ENCODE peak calls at places on chromosomes 3 and 15, in six cellular contexts. One of them, this sample, is unnamed.

GRCh38 chr15:36596915-36597314 is 17.5 kb downstream of the CDIN1 start:
- DNase-seq in mesothelial cell of epicardium: no peak
- DNase-seq in Calu3: no peak
- DNase-seq in CD4-positive, alpha-beta T cell: no peak
- DNase-seq in upper lobe of left lung: no peak
- DNase-seq in upper lobe of right lung: no peak
- DNase-seq in this sample: no peak

GRCh38 chr15:100766225-100767001 is 113.2 kb upstream of the ALDH1A3 start:
- DNase-seq in CD4-positive, alpha-beta T cell: no peak
- DNase-seq in upper lobe of left lung: peak
- DNase-seq in upper lobe of right lung: peak
- DNase-seq in Calu3: no peak
- DNase-seq in mesothelial cell of epicardium: peak
- DNase-seq in this sample: no peak

GRCh38 chr3:187327827-187328226 is 36.3 kb upstream of the MASP1 start:
- DNase-seq in mesothelial cell of epicardium: no peak
- DNase-seq in upper lobe of left lung: no peak
- DNase-seq in CD4-positive, alpha-beta T cell: no peak
- DNase-seq in upper lobe of right lung: no peak
- DNase-seq in Calu3: no peak
- DNase-seq in this sample: no peak

GRCh38 chr3:104901396-104901795 is 465.3 kb upstream of the ALCAM start:
- DNase-seq in upper lobe of left lung: no peak
- DNase-seq in CD4-positive, alpha-beta T cell: no peak
- DNase-seq in upper lobe of right lung: no peak
- DNase-seq in mesothelial cell of epicardium: no peak
- DNase-seq in Calu3: no peak
- DNase-seq in this sample: no peak

GRCh38 chr3:59388555-59389280 is 338.9 kb upstream of the CFAP20DC start:
- DNase-seq in upper lobe of left lung: no peak
- DNase-seq in CD4-positive, alpha-beta T cell: no peak
- DNase-seq in mesothelial cell of epicardium: no peak
- DNase-seq in upper lobe of right lung: no peak
- DNase-seq in Calu3: no peak
- DNase-seq in this sample: no peak

GRCh38 chr3:137692803-137693431 is 71.2 kb upstream of the SOX14 start:
- DNase-seq in Calu3: peak
- DNase-seq in upper lobe of left lung: no peak
- DNase-seq in mesothelial cell of epicardium: no peak
- DNase-seq in CD4-positive, alpha-beta T cell: no peak
- DNase-seq in upper lobe of right lung: peak
- DNase-seq in this sample: peak

GRCh38 chr3:66178206-66178605 is 42.6 kb upstream of the SLC25A26 start:
- DNase-seq in upper lobe of right lung: no peak
- DNase-seq in mesothelial cell of epicardium: no peak
- DNase-seq in Calu3: no peak
- DNase-seq in CD4-positive, alpha-beta T cell: no peak
- DNase-seq in upper lobe of left lung: no peak
- DNase-seq in this sample: no peak

GRCh38 chr3:189710620-189711388 is 79.6 kb downstream of the TP63 start:
- DNase-seq in Calu3: peak
- DNase-seq in upper lobe of left lung: no peak
- DNase-seq in mesothelial cell of epicardium: no peak
- DNase-seq in upper lobe of right lung: no peak
- DNase-seq in CD4-positive, alpha-beta T cell: no peak
- DNase-seq in this sample: no peak

GRCh38 chr3:149659173-149659468 is 1.3 kb upstream of the WWTR1 start:
- DNase-seq in upper lobe of left lung: no peak
- DNase-seq in upper lobe of right lung: no peak
- DNase-seq in mesothelial cell of epicardium: no peak
- DNase-seq in Calu3: no peak
- DNase-seq in CD4-positive, alpha-beta T cell: no peak
- DNase-seq in this sample: no peak

GRCh38 chr3:72186485-72186864 is 401.5 kb upstream of the PROK2 start:
- DNase-seq in mesothelial cell of epicardium: no peak
- DNase-seq in upper lobe of left lung: no peak
- DNase-seq in upper lobe of right lung: no peak
- DNase-seq in CD4-positive, alpha-beta T cell: no peak
- DNase-seq in Calu3: no peak
- DNase-seq in this sample: no peak

GRCh38 chr15:31366169-31366734 is 39.6 kb downstream of the KLF13 start:
- DNase-seq in upper lobe of right lung: peak
- DNase-seq in upper lobe of left lung: no peak
- DNase-seq in mesothelial cell of epicardium: no peak
- DNase-seq in CD4-positive, alpha-beta T cell: no peak
- DNase-seq in Calu3: no peak
- DNase-seq in this sample: no peak

GRCh38 chr3:157467165-157467564 is 30.5 kb downstream of the PTX3 start:
- DNase-seq in Calu3: no peak
- DNase-seq in upper lobe of left lung: no peak
- DNase-seq in mesothelial cell of epicardium: no peak
- DNase-seq in CD4-positive, alpha-beta T cell: no peak
- DNase-seq in upper lobe of right lung: no peak
- DNase-seq in this sample: no peak

GRCh38 chr15:75809986-75810750 is 33.1 kb upstream of the UBE2Q2 start:
- DNase-seq in mesothelial cell of epicardium: no peak
- DNase-seq in Calu3: peak
- DNase-seq in CD4-positive, alpha-beta T cell: no peak
- DNase-seq in upper lobe of right lung: no peak
- DNase-seq in upper lobe of left lung: no peak
- DNase-seq in this sample: no peak

GRCh38 chr3:114527036-114527644 is 233.3 kb downstream of the TIGIT start:
- DNase-seq in upper lobe of right lung: no peak
- DNase-seq in upper lobe of left lung: no peak
- DNase-seq in Calu3: peak
- DNase-seq in mesothelial cell of epicardium: no peak
- DNase-seq in CD4-positive, alpha-beta T cell: no peak
- DNase-seq in this sample: no peak

GRCh38 chr15:99731336-99732267 is 1.6 kb downstream of the LYSMD4 start:
- DNase-seq in upper lobe of right lung: no peak
- DNase-seq in mesothelial cell of epicardium: no peak
- DNase-seq in upper lobe of left lung: peak
- DNase-seq in CD4-positive, alpha-beta T cell: no peak
- DNase-seq in Calu3: no peak
- DNase-seq in this sample: no peak

GRCh38 chr15:28956491-28956890 is 70.7 kb downstream of the APBA2 start:
- DNase-seq in Calu3: no peak
- DNase-seq in mesothelial cell of epicardium: no peak
- DNase-seq in upper lobe of left lung: no peak
- DNase-seq in CD4-positive, alpha-beta T cell: no peak
- DNase-seq in upper lobe of right lung: no peak
- DNase-seq in this sample: no peak

GRCh38 chr15:79132770-79133169 is 42.2 kb upstream of the RASGRF1 start:
- DNase-seq in upper lobe of right lung: no peak
- DNase-seq in mesothelial cell of epicardium: no peak
- DNase-seq in upper lobe of left lung: no peak
- DNase-seq in Calu3: no peak
- DNase-seq in CD4-positive, alpha-beta T cell: no peak
- DNase-seq in this sample: no peak

GRCh38 chr3:110900583-110900982 is 171.0 kb upstream of the NECTIN3 start:
- DNase-seq in CD4-positive, alpha-beta T cell: no peak
- DNase-seq in Calu3: no peak
- DNase-seq in mesothelial cell of epicardium: no peak
- DNase-seq in upper lobe of right lung: no peak
- DNase-seq in upper lobe of left lung: no peak
- DNase-seq in this sample: no peak

GRCh38 chr3:66789584-66790237 is 208.4 kb upstream of the KBTBD8 start:
- DNase-seq in CD4-positive, alpha-beta T cell: no peak
- DNase-seq in upper lobe of right lung: no peak
- DNase-seq in mesothelial cell of epicardium: no peak
- DNase-seq in upper lobe of left lung: no peak
- DNase-seq in Calu3: no peak
- DNase-seq in this sample: no peak

GRCh38 chr3:64321747-64322146 is 96.5 kb upstream of the PRICKLE2 start:
- DNase-seq in upper lobe of left lung: no peak
- DNase-seq in mesothelial cell of epicardium: no peak
- DNase-seq in upper lobe of right lung: no peak
- DNase-seq in Calu3: peak
- DNase-seq in CD4-positive, alpha-beta T cell: no peak
- DNase-seq in this sample: no peak

GRCh38 chr3:72035606-72036005 is 250.7 kb upstream of the PROK2 start:
- DNase-seq in mesothelial cell of epicardium: no peak
- DNase-seq in upper lobe of right lung: no peak
- DNase-seq in CD4-positive, alpha-beta T cell: no peak
- DNase-seq in upper lobe of left lung: no peak
- DNase-seq in Calu3: no peak
- DNase-seq in this sample: no peak

GRCh38 chr3:14843321-14843720 is 24.6 kb downstream of the FGD5 start:
- DNase-seq in Calu3: no peak
- DNase-seq in CD4-positive, alpha-beta T cell: no peak
- DNase-seq in upper lobe of left lung: no peak
- DNase-seq in upper lobe of right lung: no peak
- DNase-seq in mesothelial cell of epicardium: no peak
- DNase-seq in this sample: no peak
- TF ChIP-seq CTCF in Calu3: no peak
- TF ChIP-seq CTCF in CD4-positive, alpha-beta T cell: no peak
- TF ChIP-seq CTCF in upper lobe of left lung: no peak
- TF ChIP-seq CTCF in upper lobe of right lung: no peak
- TF ChIP-seq CTCF in mesothelial cell of epicardium: no peak
- TF ChIP-seq CTCF in this sample: no peak

DNA sequence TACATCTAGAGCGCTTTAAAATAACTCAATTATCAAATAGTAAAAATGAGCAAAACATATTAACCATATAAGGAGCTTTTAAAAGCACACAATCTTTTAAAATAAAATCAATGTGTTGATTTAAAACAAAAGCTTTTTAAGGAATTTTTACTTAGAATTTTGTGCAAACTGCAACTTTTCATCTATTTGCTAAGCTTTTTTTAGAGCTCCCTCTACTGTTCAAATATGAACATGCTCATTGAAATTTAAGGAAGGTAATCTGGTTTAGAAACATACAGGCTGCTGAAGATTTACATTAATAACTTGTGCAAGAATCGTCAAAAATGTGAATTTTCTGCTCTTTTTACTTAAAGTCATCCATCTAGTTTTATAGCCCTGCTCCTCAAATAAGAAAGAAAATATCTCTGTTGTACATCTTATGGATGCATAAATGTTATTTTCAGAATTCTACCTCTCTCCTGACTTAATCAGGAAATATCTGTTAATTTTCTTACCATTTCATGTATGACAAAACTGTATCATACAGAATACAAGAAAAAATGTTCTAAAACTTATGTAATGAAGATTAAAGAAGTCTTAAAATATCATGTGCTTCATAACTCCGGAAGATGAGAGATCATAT is 469.4 kb upstream of the ROBO2 start:
- DNase-seq in upper lobe of right lung: no peak
- DNase-seq in Calu3: no peak
- DNase-seq in upper lobe of left lung: no peak
- DNase-seq in mesothelial cell of epicardium: no peak
- DNase-seq in CD4-positive, alpha-beta T cell: no peak
- DNase-seq in this sample: no peak
- TF ChIP-seq CTCF in upper lobe of right lung: peak
- TF ChIP-seq CTCF in Calu3: no peak
- TF ChIP-seq CTCF in upper lobe of left lung: no peak
- TF ChIP-seq CTCF in mesothelial cell of epicardium: peak
- TF ChIP-seq CTCF in CD4-positive, alpha-beta T cell: no peak
- TF ChIP-seq CTCF in this sample: peak

GRCh38 chr15:73631915-73632669 is 1.1 kb downstream of the NPTN start:
- DNase-seq in CD4-positive, alpha-beta T cell: no peak
- DNase-seq in upper lobe of left lung: no peak
- DNase-seq in mesothelial cell of epicardium: no peak
- DNase-seq in Calu3: no peak
- DNase-seq in upper lobe of right lung: no peak
- DNase-seq in this sample: no peak

GRCh38 chr15:73633991-73634495 is 854 bp upstream of the NPTN start:
- DNase-seq in upper lobe of right lung: no peak
- DNase-seq in mesothelial cell of epicardium: no peak
- DNase-seq in Calu3: peak
- DNase-seq in upper lobe of left lung: no peak
- DNase-seq in CD4-positive, alpha-beta T cell: no peak
- DNase-seq in this sample: no peak

GRCh38 chr15:73632670-73633058 is 525 bp downstream of the NPTN start:
- DNase-seq in Calu3: no peak
- DNase-seq in upper lobe of right lung: no peak
- DNase-seq in mesothelial cell of epicardium: peak
- DNase-seq in upper lobe of left lung: no peak
- DNase-seq in CD4-positive, alpha-beta T cell: no peak
- DNase-seq in this sample: peak

GRCh38 chr15:73630796-73631471 is 2.3 kb downstream of the NPTN start:
- DNase-seq in Calu3: no peak
- DNase-seq in upper lobe of left lung: no peak
- DNase-seq in upper lobe of right lung: no peak
- DNase-seq in CD4-positive, alpha-beta T cell: no peak
- DNase-seq in mesothelial cell of epicardium: no peak
- DNase-seq in this sample: no peak

DNA sequence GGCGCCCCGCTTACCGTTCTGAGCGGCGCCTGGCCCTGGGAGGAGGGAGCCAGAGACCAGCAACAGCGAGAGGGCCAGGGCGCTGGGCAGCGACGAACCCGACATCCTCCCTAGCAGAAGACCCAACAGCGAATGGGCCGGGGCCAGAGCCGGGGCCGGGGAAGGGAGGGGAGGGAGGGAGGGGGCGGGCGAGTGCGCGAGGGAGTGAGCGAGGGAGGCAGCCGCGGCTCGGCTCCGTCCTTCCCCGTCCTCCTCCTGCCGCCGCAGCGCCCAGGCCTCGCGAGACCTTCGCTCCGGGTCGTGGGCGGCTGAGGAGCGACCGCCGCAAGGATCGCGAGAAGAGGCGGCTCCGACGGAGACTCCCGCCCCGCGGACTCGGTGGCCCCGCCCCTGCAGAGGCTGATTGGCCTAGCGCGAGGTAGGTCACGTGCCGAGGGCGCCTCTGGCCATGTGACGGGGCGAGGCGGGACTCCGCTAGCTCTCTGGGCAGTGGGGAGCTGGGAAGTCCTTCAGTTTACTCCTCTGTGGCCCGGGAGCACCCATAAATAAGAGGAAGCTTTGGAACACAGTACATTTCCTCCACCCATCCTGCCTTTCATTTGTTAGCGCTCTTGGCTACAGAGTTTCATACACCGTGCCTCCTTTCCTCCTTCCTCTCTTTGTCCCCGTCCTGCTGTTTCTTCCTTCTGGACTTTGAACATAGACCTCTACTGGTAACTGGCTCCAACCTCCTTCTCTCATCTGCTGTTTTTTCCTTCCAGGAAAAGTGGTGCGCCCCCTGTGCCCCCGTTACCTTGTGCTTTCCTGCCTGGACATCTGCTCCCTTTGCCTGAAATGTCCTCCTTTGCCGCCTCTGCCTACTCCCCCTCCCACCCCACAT is at the start of gene NPTN:
- DNase-seq in mesothelial cell of epicardium: peak
- DNase-seq in CD4-positive, alpha-beta T cell: peak
- DNase-seq in upper lobe of left lung: peak
- DNase-seq in upper lobe of right lung: peak
- DNase-seq in Calu3: peak
- DNase-seq in this sample: peak
- TF ChIP-seq CTCF in mesothelial cell of epicardium: no peak
- TF ChIP-seq CTCF in CD4-positive, alpha-beta T cell: no peak
- TF ChIP-seq CTCF in upper lobe of left lung: peak
- TF ChIP-seq CTCF in upper lobe of right lung: no peak
- TF ChIP-seq CTCF in Calu3: no peak
- TF ChIP-seq CTCF in this sample: no peak

DNA sequence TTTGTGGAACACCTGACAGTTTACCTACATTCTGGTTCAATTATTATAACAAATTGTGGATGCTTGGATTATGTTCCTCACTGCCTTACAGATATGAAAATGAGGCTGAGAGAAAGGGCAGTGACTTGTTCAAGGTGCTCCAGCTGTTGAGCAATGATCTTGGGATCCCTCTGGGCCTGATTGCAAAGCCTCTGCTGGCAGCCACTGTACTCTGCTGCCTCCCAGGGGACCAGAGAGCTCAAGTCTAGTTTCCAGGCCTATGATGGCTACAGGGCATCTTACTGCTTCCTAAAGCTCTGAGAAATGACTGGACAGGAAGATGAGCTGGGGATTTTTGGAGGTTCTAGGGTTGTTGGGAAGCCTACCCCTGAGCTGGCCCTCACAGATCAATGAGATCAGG is 2.3 kb upstream of the SHC4 start:
- DNase-seq in upper lobe of left lung: no peak
- DNase-seq in upper lobe of right lung: no peak
- DNase-seq in CD4-positive, alpha-beta T cell: no peak
- DNase-seq in Calu3: peak
- DNase-seq in mesothelial cell of epicardium: no peak
- DNase-seq in this sample: no peak
- TF ChIP-seq CTCF in upper lobe of left lung: no peak
- TF ChIP-seq CTCF in upper lobe of right lung: no peak
- TF ChIP-seq CTCF in CD4-positive, alpha-beta T cell: no peak
- TF ChIP-seq CTCF in Calu3: peak
- TF ChIP-seq CTCF in mesothelial cell of epicardium: no peak
- TF ChIP-seq CTCF in this sample: no peak